ENCODE peak calls at places on chromosome 17, in six cellular contexts. K is HFFc6, H is ascending aorta, X is fibroblast of lung, R is HFF-Myc, Z is breast epithelium. F is an unnamed sample.

GRCh38 chr17:36127882-36128369 is 24.3 kb downstream of the CCL4 start:
- DNase-seq in K (no peak), Z (no peak), H (no peak), R (no peak), X (no peak), F (no peak)

GRCh38 chr17:47423406-47424295 is 99.9 kb downstream of the EFCAB13 start:
- DNase-seq in K (no peak), H (no peak), X (peak), R (no peak), Z (no peak), F (no peak)

GRCh38 chr17:40922239-40922638 is 15.2 kb downstream of the KRT23 start:
- DNase-seq in H (peak), K (peak), Z (no peak), R (peak), X (peak), F (no peak)

GRCh38 chr17:27762527-27763305 is 37.6 kb downstream of the NOS2 start:
- DNase-seq in H (no peak), R (no peak), X (peak), Z (no peak), K (peak), F (no peak)

GRCh38 chr17:10036511-10037061 is 131.5 kb upstream of the RCVRN start:
- DNase-seq in R (no peak), Z (no peak), H (peak), X (no peak), K (no peak), F (no peak)

GRCh38 chr17:39664581-39665561 is at the start of gene TCAP:
- DNase-seq in K (no peak), X (no peak), Z (no peak), H (no peak), R (no peak), F (no peak)

GRCh38 chr17:47872019-47872650 is 21.2 kb upstream of the SP6 start:
- DNase-seq in H (no peak), K (no peak), R (no peak), X (peak), Z (no peak), F (no peak)

GRCh38 chr17:40813804-40814203 is 8.6 kb downstream of the KRT10 start:
- DNase-seq in K (peak), H (no peak), Z (no peak), R (no peak), X (peak), F (no peak)

GRCh38 chr17:17576772-17577234 is 14.7 kb downstream of the PEMT start:
- DNase-seq in X (no peak), Z (no peak), R (peak), H (no peak), K (no peak), F (no peak)

GRCh38 chr17:37801131-37801530 is 56.3 kb upstream of the HNF1B start:
- DNase-seq in H (no peak), R (no peak), X (no peak), Z (no peak), K (no peak), F (no peak)

GRCh38 chr17:74520790-74521480 is 10.3 kb downstream of the CD300LB start:
- DNase-seq in Z (peak), X (peak), K (no peak), R (no peak), H (no peak), F (no peak)

GRCh38 chr17:63125987-63126386 is 160.0 kb downstream of the TANC2 start:
- DNase-seq in K (no peak), R (no peak), H (no peak), Z (no peak), X (no peak), F (no peak)
- TF ChIP-seq CTCF in K (no peak), R (no peak), H (no peak), Z (no peak), X (no peak), F (no peak)

DNA sequence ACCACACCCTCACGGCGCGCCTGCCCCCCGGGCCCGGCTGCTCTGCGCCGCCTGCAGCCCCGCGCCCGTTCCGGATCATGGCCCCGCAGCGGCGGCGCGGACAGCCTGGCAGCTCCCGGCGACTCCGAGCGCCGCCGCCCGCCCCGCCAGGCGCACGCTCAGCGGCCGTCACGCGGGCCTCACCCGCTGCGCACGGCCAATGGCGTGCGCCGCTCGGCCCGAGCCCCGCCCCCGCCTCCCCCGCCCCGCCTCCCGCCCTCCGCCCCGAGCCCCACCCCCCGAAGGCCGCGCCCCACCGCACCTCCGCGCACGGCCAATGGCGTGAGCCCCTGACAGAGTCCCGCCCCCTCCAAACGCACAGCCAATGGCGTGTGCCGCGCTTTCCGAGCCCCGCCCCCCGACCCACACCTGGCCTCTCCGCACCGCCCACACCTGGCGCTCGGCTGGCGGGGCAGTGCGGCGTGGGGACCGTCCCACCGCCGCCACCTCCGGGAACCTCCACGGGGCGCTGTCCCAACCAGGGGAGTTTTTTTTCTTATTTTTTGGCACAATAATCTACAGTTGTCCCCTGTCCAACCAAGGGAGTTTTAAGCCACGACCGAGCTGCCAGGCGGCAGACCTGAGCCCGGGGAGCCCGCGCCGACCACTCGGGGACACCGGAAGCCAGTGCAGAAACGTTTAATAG is at the start of gene PCYT2:
- DNase-seq in X (peak), K (peak), H (peak), R (no peak), Z (peak), F (no peak)
- TF ChIP-seq CTCF in X (no peak), K (peak), H (no peak), R (no peak), Z (peak), F (no peak)

GRCh38 chr17:43694081-43694870 is 32.6 kb upstream of the MEOX1 start:
- DNase-seq in K (peak), Z (peak), R (peak), H (peak), X (peak), F (no peak)

GRCh38 chr17:43697937-43698336 is 36.2 kb upstream of the MEOX1 start:
- DNase-seq in H (no peak), K (no peak), Z (no peak), R (no peak), X (no peak), F (no peak)

GRCh38 chr17:43696891-43697290 is 35.2 kb upstream of the MEOX1 start:
- DNase-seq in X (no peak), K (no peak), R (no peak), Z (no peak), H (no peak), F (no peak)

GRCh38 chr17:43698678-43699437 is 37.1 kb upstream of the MEOX1 start:
- DNase-seq in K (no peak), Z (no peak), X (no peak), H (no peak), R (no peak), F (no peak)

GRCh38 chr17:43695968-43696865 is 34.5 kb upstream of the MEOX1 start:
- DNase-seq in K (peak), Z (no peak), X (peak), H (peak), R (no peak), F (no peak)
- TF ChIP-seq CTCF in K (no peak), Z (no peak), X (no peak), H (no peak), R (no peak), F (peak)

GRCh38 chr17:19569785-19570496 is 36.3 kb downstream of the SLC47A1 start:
- DNase-seq in X (no peak), R (no peak), K (no peak), H (no peak), Z (no peak), F (no peak)

GRCh38 chr17:19573075-19573474 is 39.4 kb downstream of the SLC47A1 start:
- DNase-seq in Z (no peak), H (no peak), X (peak), R (no peak), K (no peak), F (no peak)

GRCh38 chr17:19568016-19568350 is 34.3 kb downstream of the SLC47A1 start:
- DNase-seq in Z (no peak), K (no peak), R (no peak), H (no peak), X (no peak), F (no peak)

GRCh38 chr17:19567216-19568015 is 33.8 kb downstream of the SLC47A1 start:
- DNase-seq in Z (no peak), H (no peak), K (no peak), R (no peak), X (no peak), F (no peak)

DNA sequence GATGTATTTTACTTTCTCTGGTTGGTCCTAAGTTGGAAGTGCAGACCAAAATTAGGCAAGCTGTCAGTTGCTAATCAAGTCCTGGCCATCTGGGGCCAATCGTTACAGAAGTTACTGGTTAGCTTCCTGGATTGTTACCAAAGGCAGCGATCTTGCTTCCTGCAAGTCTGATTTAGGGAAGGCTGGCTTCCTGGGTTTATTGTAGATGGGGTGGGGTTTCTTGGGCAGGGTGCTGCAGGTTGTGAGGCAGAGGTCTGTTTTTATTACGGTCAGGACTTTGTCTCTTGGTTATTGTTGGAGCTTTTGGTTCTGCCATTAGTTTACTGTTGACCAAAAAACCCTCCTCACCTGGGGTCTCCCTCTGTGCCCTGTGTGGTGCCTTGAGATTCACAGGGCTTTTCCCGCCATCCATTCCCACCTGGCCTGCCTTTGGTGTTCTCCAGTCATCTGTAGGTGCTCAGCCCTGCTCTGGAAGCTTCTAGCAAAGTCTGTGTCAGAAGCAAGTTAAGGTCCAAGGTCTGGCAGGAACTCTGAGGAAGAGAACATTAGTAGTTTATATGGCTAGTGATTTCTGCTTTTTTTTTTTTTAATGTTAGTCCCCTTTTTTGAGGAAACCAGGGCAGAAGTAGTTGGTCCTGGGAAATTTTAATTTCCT is 37.0 kb downstream of the SLC47A1 start:
- DNase-seq in Z (no peak), K (no peak), R (no peak), X (no peak), H (no peak), F (no peak)
- TF ChIP-seq CTCF in Z (no peak), K (no peak), R (no peak), X (no peak), H (no peak), F (no peak)

DNA sequence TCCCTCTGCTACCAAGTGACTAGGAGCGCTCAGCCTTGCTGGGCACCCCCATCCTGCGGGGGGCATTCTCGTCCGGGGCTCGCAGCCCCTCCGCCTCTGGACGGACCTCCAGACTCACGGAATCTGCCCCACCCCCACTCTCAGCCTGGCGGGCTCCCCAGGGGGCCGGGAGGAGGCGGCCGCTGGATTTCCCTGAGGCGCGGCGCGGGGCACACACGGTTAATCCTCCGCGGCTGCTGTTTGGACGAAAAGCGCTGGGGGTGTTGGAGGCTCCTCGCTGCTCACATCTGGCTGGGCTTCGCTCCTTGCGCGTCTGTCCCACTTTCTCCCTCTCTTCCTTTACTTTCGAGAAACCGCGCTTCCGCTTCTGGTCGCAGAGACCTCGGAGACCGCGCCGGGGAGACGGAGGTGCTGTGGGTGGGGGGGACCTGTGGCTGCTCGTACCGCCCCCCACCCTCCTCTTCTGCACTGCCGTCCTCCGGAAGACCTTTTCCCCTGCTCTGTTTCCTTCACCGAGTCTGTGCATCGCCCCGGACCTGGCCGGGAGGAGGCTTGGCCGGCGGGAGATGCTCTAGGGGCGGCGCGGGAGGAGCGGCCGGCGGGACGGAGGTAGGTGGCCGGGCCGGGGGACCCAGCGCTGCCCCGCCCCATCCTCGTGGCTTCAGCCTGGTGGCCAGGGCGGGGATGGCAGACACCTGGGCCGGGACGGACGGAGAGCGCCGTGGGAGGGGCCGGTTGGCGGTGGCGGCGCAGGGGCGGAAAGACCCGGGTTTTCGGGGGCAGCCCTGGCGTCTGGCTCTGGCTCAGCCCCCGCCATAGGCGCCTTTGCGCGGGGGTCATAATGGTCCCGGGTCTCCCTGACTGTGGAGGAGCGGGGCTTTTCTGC is at the start of gene C1QTNF1:
- DNase-seq in H (peak), X (no peak), Z (peak), K (no peak), R (no peak), F (no peak)
- TF ChIP-seq CTCF in H (peak), X (no peak), Z (peak), K (peak), R (peak), F (peak)

GRCh38 chr17:72336804-72337070 is 215.9 kb downstream of the SOX9 start:
- DNase-seq in Z (no peak), K (no peak), R (no peak), H (no peak), X (no peak), F (no peak)

GRCh38 chr17:72336026-72336803 is 215.4 kb downstream of the SOX9 start:
- DNase-seq in K (no peak), Z (no peak), X (peak), H (no peak), R (no peak), F (no peak)

GRCh38 chr17:72333570-72333969 is 212.8 kb downstream of the SOX9 start:
- DNase-seq in H (no peak), X (no peak), Z (no peak), R (no peak), K (no peak), F (no peak)

GRCh38 chr17:72332367-72332766 is 211.5 kb downstream of the SOX9 start:
- DNase-seq in Z (no peak), X (no peak), R (no peak), H (no peak), K (no peak), F (no peak)

DNA sequence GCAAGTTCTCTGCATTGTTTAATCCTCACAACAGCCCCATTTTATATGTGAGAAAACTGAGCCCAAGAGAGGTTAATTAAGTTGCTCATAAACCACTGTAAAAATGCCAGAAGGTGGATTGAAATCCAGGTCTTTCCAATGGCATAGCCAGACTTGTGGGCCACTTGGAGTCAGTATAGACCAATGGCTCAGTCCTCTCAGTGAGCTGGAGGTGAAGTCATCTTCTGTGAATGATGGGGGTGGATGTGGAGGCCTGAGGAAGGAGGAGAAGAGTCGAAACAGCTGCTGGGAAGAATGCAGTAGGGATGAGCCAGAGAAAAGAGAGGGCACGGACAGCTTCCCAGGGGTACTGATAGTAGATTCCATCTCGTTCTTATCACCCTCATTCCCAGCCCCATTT is 213.4 kb downstream of the SOX9 start:
- DNase-seq in R (no peak), H (no peak), K (peak), X (peak), Z (no peak), F (no peak)
- TF ChIP-seq CTCF in R (no peak), H (no peak), K (peak), X (peak), Z (no peak), F (peak)

DNA sequence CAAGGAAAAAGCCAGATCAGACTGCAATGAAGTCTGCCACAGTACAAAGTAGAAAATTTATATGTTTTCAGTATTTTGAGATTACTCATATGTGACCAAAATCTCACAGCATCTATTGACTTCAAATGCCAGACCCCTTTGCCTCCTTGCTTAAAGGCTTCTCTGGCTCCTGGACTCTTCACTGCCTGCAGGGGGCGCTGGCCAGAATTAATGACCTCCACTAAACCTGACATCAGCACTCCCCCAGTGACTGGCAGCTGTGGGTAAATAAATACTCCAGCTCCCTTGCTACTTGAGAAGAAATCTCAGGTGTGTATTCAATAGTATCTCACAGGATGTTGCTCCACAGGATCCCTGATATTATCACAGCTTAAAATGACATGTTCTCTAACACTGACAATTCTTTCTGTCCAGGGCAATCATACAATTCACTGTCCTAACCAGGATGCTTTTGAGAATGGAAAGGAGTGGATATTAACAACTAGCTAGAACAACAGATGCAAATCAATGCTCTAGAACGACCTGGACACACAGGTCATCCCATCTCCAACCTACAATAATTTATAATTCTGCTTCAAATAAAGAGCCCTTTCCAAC is 4.0 kb downstream of the BECN1 start:
- DNase-seq in K (peak), H (no peak), Z (no peak), X (peak), R (no peak), F (no peak)
- TF ChIP-seq CTCF in K (peak), H (peak), Z (peak), X (peak), R (peak), F (peak)

DNA sequence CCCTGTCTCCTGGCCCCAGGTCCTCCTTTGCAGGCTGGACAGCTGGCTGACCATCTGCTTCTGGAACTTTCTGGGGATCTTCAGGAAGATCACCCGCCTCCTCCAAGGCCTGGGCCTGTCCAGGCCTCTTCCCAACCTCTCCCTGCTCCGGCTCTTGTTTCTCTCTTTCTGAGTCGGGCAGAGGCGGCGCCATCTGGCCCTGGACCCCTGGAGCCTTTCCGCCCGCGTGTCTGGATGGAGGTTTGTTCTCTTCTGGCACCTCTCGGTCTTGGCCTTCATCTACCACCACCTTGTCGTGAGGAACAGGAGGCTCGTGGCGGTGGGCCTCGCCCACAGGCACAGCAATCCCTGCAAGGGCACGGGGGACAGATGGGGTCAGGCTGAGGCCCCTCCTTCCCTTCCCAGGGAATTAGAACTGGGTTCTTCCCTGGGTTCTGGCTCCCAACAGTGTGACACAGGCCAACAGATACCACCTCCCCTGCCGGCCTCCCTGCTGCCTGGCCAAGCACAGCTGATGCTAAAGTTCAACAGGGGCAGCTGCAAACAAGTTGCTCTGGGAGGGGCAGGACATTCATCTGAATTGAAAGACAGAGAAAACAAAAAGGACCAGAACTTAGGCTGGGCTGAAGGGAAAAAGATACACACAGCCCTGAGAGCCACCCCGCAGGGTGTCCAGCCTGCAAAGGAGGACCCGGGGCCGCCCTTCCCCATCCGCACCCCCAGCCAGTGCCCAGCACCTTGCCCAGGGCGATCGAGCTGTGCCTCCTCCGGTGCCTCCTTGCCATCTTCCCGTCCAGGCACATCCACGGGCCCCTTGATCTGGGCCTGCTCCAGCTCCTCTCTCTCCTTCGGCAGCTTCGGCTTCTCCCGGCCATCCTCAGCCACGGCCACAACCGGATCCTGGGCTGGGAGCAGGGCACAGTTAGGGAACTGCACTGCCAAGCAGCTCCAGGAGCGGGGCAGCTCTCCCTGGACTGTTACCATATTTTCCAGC is 13.5 kb downstream of the NDUFAF8 start:
- DNase-seq in R (no peak), X (no peak), Z (no peak), H (no peak), K (no peak), F (no peak)
- TF ChIP-seq CTCF in R (no peak), X (no peak), Z (no peak), H (no peak), K (no peak), F (peak)

DNA sequence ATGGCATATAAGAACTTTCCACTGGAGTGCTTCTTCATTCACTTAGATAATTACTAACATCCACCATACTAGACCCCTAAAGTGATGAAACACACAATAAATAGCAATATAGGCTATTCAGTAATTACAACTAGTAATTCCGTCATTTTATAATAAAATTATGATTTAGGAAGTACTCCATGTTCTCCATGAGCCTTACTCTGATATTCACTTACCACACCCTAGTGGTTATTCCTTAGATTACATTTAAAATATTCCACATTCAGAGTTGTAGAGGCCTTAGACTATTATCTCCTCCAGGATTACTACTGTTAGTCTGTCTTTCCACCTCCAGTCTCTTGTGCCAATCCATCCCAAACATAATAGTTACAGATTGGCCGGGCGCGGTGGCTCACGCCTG is 62.4 kb downstream of the STH start:
- DNase-seq in H (no peak), R (no peak), X (no peak), K (peak), Z (no peak), F (no peak)
- TF ChIP-seq CTCF in H (peak), R (no peak), X (peak), K (peak), Z (peak), F (peak)